ENCODE peak calls at places on chromosomes 13 and 19, in six cellular contexts. One of them, this sample, is unnamed.

GRCh38 chr13:30111810-30112209 is 195.5 kb downstream of the KATNAL1 start:
- DNase-seq in NCI-H1417: no peak
- DNase-seq in endothelial cell: no peak
- DNase-seq in HEK293T: peak
- DNase-seq in EL: peak
- DNase-seq in T follicular helper cell: no peak
- DNase-seq in this sample: peak

GRCh38 chr19:17448190-17448967 is at the start of gene TMEM221:
- DNase-seq in NCI-H1417: no peak
- DNase-seq in endothelial cell: peak
- DNase-seq in HEK293T: peak
- DNase-seq in EL: peak
- DNase-seq in T follicular helper cell: peak
- DNase-seq in this sample: peak

GRCh38 chr19:48638831-48639381 is 1.7 kb upstream of the DBP start:
- DNase-seq in NCI-H1417: no peak
- DNase-seq in endothelial cell: no peak
- DNase-seq in HEK293T: no peak
- DNase-seq in EL: peak
- DNase-seq in T follicular helper cell: no peak
- DNase-seq in this sample: peak

GRCh38 chr13:99103536-99103935 is 97.1 kb upstream of the UBAC2 start:
- DNase-seq in NCI-H1417: peak
- DNase-seq in endothelial cell: no peak
- DNase-seq in HEK293T: peak
- DNase-seq in EL: no peak
- DNase-seq in T follicular helper cell: no peak
- DNase-seq in this sample: no peak

GRCh38 chr19:18597809-18598660 is 8.6 kb downstream of the CRLF1 start:
- DNase-seq in NCI-H1417: no peak
- DNase-seq in endothelial cell: no peak
- DNase-seq in HEK293T: peak
- DNase-seq in EL: no peak
- DNase-seq in T follicular helper cell: no peak
- DNase-seq in this sample: no peak

GRCh38 chr19:5578094-5578846 is 10.5 kb upstream of the TINCR start:
- DNase-seq in NCI-H1417: no peak
- DNase-seq in endothelial cell: peak
- DNase-seq in HEK293T: peak
- DNase-seq in EL: peak
- DNase-seq in T follicular helper cell: peak
- DNase-seq in this sample: peak

GRCh38 chr19:45641274-45642105 is 2.3 kb upstream of the EML2 start:
- DNase-seq in NCI-H1417: peak
- DNase-seq in endothelial cell: peak
- DNase-seq in HEK293T: peak
- DNase-seq in EL: peak
- DNase-seq in T follicular helper cell: peak
- DNase-seq in this sample: peak

GRCh38 chr13:41500501-41500900 is 43.2 kb downstream of the RGCC start:
- DNase-seq in NCI-H1417: no peak
- DNase-seq in endothelial cell: no peak
- DNase-seq in HEK293T: no peak
- DNase-seq in EL: no peak
- DNase-seq in T follicular helper cell: peak
- DNase-seq in this sample: no peak

GRCh38 chr19:18743281-18743825 is 47.8 kb downstream of the COMP start:
- DNase-seq in NCI-H1417: no peak
- DNase-seq in endothelial cell: no peak
- DNase-seq in HEK293T: peak
- DNase-seq in EL: no peak
- DNase-seq in T follicular helper cell: no peak
- DNase-seq in this sample: no peak

GRCh38 chr13:29956771-29957170 is 106.4 kb upstream of the UBL3 start:
- DNase-seq in NCI-H1417: no peak
- DNase-seq in endothelial cell: no peak
- DNase-seq in HEK293T: no peak
- DNase-seq in EL: no peak
- DNase-seq in T follicular helper cell: no peak
- DNase-seq in this sample: peak

GRCh38 chr19:31553112-31553843 is 204.0 kb upstream of the TSHZ3 start:
- DNase-seq in NCI-H1417: no peak
- DNase-seq in endothelial cell: no peak
- DNase-seq in HEK293T: no peak
- DNase-seq in EL: no peak
- DNase-seq in T follicular helper cell: no peak
- DNase-seq in this sample: no peak

GRCh38 chr19:47020132-47020805 is 632 bp downstream of the NPAS1 start:
- DNase-seq in NCI-H1417: no peak
- DNase-seq in endothelial cell: no peak
- DNase-seq in HEK293T: no peak
- DNase-seq in EL: peak
- DNase-seq in T follicular helper cell: no peak
- DNase-seq in this sample: peak

This sample was measured in DMS53.